ENCODE peak calls at places on chromosomes 1 and 21, in nine cellular contexts. E is ovary; G is fibroblast of the aortic adventitia; M is lower lobe of right lung; I is neuronal stem cell; V is pancreas; W is OCI-LY7; K is astrocyte of the spinal cord; H is CD8-positive, alpha-beta memory T cell. D is an unnamed sample.

GRCh38 chr1:94061513-94062443 is 59.2 kb downstream of the ABCA4 start:
- DNase-seq in E (peak; percentile 57), G (peak; percentile 89), M (peak; percentile 67), I (peak; percentile 61), V (peak; percentile 56), W (peak; percentile 44), K (peak; percentile 83), H (no peak), D (peak; percentile 36)

GRCh38 chr1:8987881-8988617 is 38.2 kb downstream of the SLC2A7 start:
- DNase-seq in E (peak; percentile 67), G (peak; percentile 49), M (peak; percentile 57), I (peak; percentile 44), V (peak; percentile 53), W (peak; percentile 75), K (peak; percentile 53), H (peak; percentile 69), D (no peak)

GRCh38 chr1:189429610-189430009 is 1048.1 kb downstream of the BRINP3 start:
- DNase-seq in E (no peak), G (peak; percentile 58), M (no peak), I (peak; percentile 15), V (no peak), W (peak; percentile 45), K (peak; percentile 12), H (no peak), D (no peak)

GRCh38 chr1:97943354-97943753 is 22.5 kb upstream of the DPYD start:
- DNase-seq in E (no peak), G (peak; percentile 92), M (no peak), I (no peak), V (no peak), W (no peak), K (peak; percentile 69), H (no peak), D (peak; percentile 52)

GRCh38 chr21:37073417-37074194 is 552 bp downstream of the TTC3 start:
- DNase-seq in E (peak; percentile 73), G (peak; percentile 65), M (peak; percentile 77), I (no peak), V (peak; percentile 78), W (peak; percentile 52), K (peak; percentile 32), H (peak; percentile 86), D (no peak)

GRCh38 chr21:26966360-26966977 is 419 bp downstream of the ADAMTS5 start:
- DNase-seq in E (peak; percentile 75), G (peak; percentile 28), M (peak; percentile 40), I (no peak), V (no peak), W (no peak), K (peak; percentile 14), H (no peak), D (no peak)

GRCh38 chr1:11615109-11615508 is 39.1 kb downstream of the FBXO2 start:
- DNase-seq in E (no peak), G (no peak), M (no peak), I (no peak), V (no peak), W (no peak), K (no peak), H (no peak), D (no peak)

GRCh38 chr1:175757381-175758015 is 14.1 kb upstream of the TNR start:
- DNase-seq in E (no peak), G (no peak), M (no peak), I (peak; percentile 43), V (peak; percentile 35), W (peak; percentile 63), K (no peak), H (no peak), D (no peak)

GRCh38 chr1:182405578-182405977 is 5.1 kb upstream of the TEDDM1 start:
- DNase-seq in E (no peak), G (no peak), M (no peak), I (no peak), V (no peak), W (no peak), K (no peak), H (no peak), D (no peak)

GRCh38 chr1:3172431-3173112 is 103.6 kb downstream of the PRDM16 start:
- DNase-seq in E (no peak), G (no peak), M (no peak), I (no peak), V (no peak), W (peak; percentile 7), K (no peak), H (no peak), D (no peak)

GRCh38 chr1:84406209-84406917 is 8.1 kb downstream of the DNASE2B start:
- DNase-seq in E (no peak), G (peak; percentile 44), M (no peak), I (no peak), V (no peak), W (no peak), K (peak; percentile 24), H (no peak), D (no peak)

GRCh38 chr1:95216292-95216990 is 17.6 kb upstream of the RWDD3 start:
- DNase-seq in E (no peak), G (no peak), M (no peak), I (no peak), V (no peak), W (no peak), K (no peak), H (no peak), D (no peak)

GRCh38 chr1:158901623-158902022 is 29.7 kb upstream of the PYHIN1 start:
- DNase-seq in E (no peak), G (no peak), M (no peak), I (no peak), V (no peak), W (no peak), K (no peak), H (no peak), D (no peak)

GRCh38 chr1:63730211-63730610 is 43.6 kb upstream of the ROR1 start:
- DNase-seq in E (no peak), G (no peak), M (no peak), I (no peak), V (no peak), W (no peak), K (no peak), H (no peak), D (no peak)

GRCh38 chr1:9784508-9785133 is 39.1 kb downstream of the CLSTN1 start:
- DNase-seq in E (no peak), G (peak; percentile 69), M (no peak), I (peak; percentile 31), V (no peak), W (peak; percentile 88), K (peak; percentile 71), H (peak; percentile 74), D (no peak)

GRCh38 chr1:39525366-39526165 is 34.1 kb downstream of the BMP8A start:
- DNase-seq in E (no peak), G (no peak), M (no peak), I (no peak), V (no peak), W (peak; percentile 89), K (no peak), H (peak; percentile 80), D (no peak)

GRCh38 chr1:13901041-13901440 is 201.1 kb downstream of the PRDM2 start:
- DNase-seq in E (peak; percentile 42), G (no peak), M (no peak), I (no peak), V (no peak), W (no peak), K (no peak), H (no peak), D (no peak)

GRCh38 chr1:182357177-182357576 is 34.4 kb downstream of the GLUL start:
- DNase-seq in E (no peak), G (no peak), M (no peak), I (peak; percentile 41), V (no peak), W (no peak), K (no peak), H (no peak), D (no peak)

GRCh38 chr1:1862905-1863547 is 27.9 kb downstream of the GNB1 start:
- DNase-seq in E (no peak), G (peak; percentile 42), M (no peak), I (no peak), V (no peak), W (no peak), K (no peak), H (no peak), D (no peak)
- H3K4me3 ChIP-seq in E (no peak overlapping the region), G (no peak overlapping the region), M (no peak overlapping the region), I (no peak overlapping the region), V (no peak overlapping the region), W (no peak overlapping the region), K (no peak overlapping the region), H (no peak overlapping the region), D (no peak overlapping the region)

DNA sequence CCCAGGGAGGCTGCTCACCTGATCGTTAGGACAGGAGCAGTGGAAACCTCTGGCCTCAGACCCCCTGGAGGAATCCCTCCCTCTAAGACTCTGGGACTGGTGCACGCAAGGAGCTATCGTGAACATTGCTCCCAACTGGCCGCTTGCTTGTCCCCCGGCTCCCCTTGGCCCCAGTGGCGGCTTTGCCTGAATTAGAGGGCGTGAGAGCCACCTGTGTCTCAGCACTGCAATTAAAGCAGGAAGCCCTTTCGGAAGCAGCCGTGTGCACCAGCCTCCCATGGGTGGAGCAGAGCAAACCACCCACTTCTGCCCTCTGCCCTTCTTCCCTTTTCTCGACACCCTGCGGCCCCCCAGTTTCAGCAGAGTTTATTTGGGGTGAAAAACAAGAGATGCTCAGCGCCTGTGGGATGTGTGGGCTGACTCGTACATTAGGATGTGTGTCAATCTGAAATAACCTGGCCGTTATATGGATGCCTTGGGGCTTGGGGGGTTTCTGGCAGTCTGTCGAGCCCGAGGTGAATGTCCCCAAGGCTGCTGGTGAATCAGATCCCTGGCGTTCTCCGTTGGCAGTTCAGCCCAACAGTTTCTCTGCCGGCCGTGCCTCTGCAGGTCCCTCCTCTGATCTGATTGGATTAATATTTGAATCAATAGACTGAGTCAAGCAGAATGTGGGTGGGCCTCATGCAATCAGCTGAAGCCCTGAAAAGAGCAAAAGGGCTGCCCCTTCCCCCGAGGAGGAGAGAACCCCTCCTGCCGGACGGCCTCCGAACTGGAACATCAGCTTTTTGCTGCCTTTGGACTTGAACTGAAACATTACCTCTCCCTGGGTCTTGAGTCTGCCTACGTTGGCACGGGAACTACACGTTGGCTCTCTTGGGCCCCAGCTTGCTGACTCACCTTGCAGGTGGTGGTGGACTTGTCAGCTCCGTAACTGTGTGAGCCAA is 7.3 kb upstream of the UMODL1 start:
- DNase-seq in E (no peak), G (no peak), M (peak; percentile 69), I (no peak), V (peak; percentile 74), W (peak; percentile 92), K (no peak), H (peak; percentile 72), D (no peak)
- H3K4me3 ChIP-seq in E (no peak overlapping the region), G (no peak overlapping the region), M (peak overlapping the region; percentile 35), I (no peak overlapping the region), V (no peak overlapping the region), W (peak overlapping the region; percentile 68), K (no peak overlapping the region), H (peak overlapping the region; percentile 84), D (no peak overlapping the region)

GRCh38 chr1:113756461-113756860 is 2.8 kb downstream of the PHTF1 start:
- DNase-seq in E (no peak), G (no peak), M (no peak), I (no peak), V (no peak), W (no peak), K (no peak), H (no peak), D (no peak)
- H3K4me3 ChIP-seq in E (no peak overlapping the region), G (no peak overlapping the region), M (no peak overlapping the region), I (no peak overlapping the region), V (no peak overlapping the region), W (no peak overlapping the region), K (no peak overlapping the region), H (no peak overlapping the region), D (no peak overlapping the region)

DNA sequence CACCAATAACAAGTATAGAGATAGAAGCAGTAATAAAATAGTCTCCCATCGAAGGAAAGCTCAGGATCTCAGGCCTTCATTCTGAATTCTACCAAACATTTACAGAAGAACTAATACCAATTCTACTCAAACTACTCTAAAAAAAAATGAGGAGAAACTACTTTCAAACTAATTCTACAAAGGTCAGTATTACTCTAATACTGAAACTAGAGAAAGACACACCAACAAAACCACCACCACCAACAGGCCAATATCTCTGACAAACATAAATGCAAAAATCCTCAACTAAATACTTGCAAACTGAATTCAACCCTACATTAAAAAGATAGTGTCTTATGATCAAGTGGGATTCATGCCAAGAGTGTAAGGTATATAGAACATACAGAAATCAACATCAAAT is 1078.4 kb downstream of the KCNT2 start:
- DNase-seq in E (no peak), G (no peak), M (no peak), I (no peak), V (no peak), W (no peak), K (no peak), H (no peak), D (no peak)
- H3K4me3 ChIP-seq in E (no peak overlapping the region), G (no peak overlapping the region), M (no peak overlapping the region), I (no peak overlapping the region), V (no peak overlapping the region), W (no peak overlapping the region), K (no peak overlapping the region), H (no peak overlapping the region), D (no peak overlapping the region)